ENCODE peak calls at places on chromosomes 4 and X, in six cellular contexts. W, S, A, H, F and U are unnamed samples.

GRCh38 chrX:120755066-120755846 is 120.4 kb downstream of the CT47B1 start:
- DNase-seq in W (no peak), S (no peak), A (no peak), H (no peak), F (peak), U (no peak)

GRCh38 chrX:45322820-45323219 is 122.1 kb upstream of the DIPK2B start:
- DNase-seq in W (no peak), S (peak), A (no peak), H (no peak), F (no peak), U (no peak)

GRCh38 chr4:19213388-19213787 is 1038.3 kb upstream of the SLIT2 start:
- DNase-seq in W (peak), S (peak), A (no peak), H (no peak), F (no peak), U (no peak)

GRCh38 chrX:134520860-134521390 is 61.0 kb downstream of the HPRT1 start:
- DNase-seq in W (peak), S (peak), A (no peak), H (no peak), F (peak), U (no peak)

GRCh38 chr4:14726441-14727405 is 275.6 kb upstream of the CPEB2 start:
- DNase-seq in W (no peak), S (peak), A (no peak), H (no peak), F (peak), U (no peak)

GRCh38 chr4:163111588-163111987 is 55.1 kb downstream of the NAF1 start:
- DNase-seq in W (no peak), S (peak), A (no peak), H (no peak), F (no peak), U (no peak)

GRCh38 chrX:26851981-26852380 is 611.2 kb downstream of the PPP4R3C start:
- DNase-seq in W (peak), S (peak), A (no peak), H (no peak), F (no peak), U (no peak)

GRCh38 chr4:181946902-181947301 is 296.3 kb upstream of the TENM3 start:
- DNase-seq in W (peak), S (no peak), A (no peak), H (no peak), F (no peak), U (no peak)

GRCh38 chrX:80648023-80648422 is 161.7 kb downstream of the BRWD3 start:
- DNase-seq in W (peak), S (peak), A (no peak), H (no peak), F (no peak), U (no peak)

GRCh38 chrX:35098419-35098818 is 155.8 kb downstream of the FAM47B start:
- DNase-seq in W (peak), S (peak), A (no peak), H (no peak), F (no peak), U (no peak)

GRCh38 chr4:2825184-2825506 is 18.5 kb upstream of the ADD1 start:
- DNase-seq in W (no peak), S (no peak), A (no peak), H (no peak), F (no peak), U (no peak)

GRCh38 chr4:6568689-6569332 is 6.2 kb upstream of the MAN2B2 start:
- DNase-seq in W (peak), S (peak), A (no peak), H (no peak), F (no peak), U (no peak)

GRCh38 chr4:168656055-168656660 is 159.3 kb downstream of the PALLD start:
- DNase-seq in W (peak), S (peak), A (no peak), H (no peak), F (no peak), U (no peak)

GRCh38 chr4:24535399-24535798 is 49.0 kb downstream of the DHX15 start:
- DNase-seq in W (no peak), S (no peak), A (no peak), H (no peak), F (no peak), U (no peak)

GRCh38 chr4:44210750-44211149 is 237.9 kb downstream of the KCTD8 start:
- DNase-seq in W (no peak), S (no peak), A (no peak), H (no peak), F (no peak), U (no peak)

GRCh38 chr4:126238010-126238409 is 923.3 kb downstream of the FAT4 start:
- DNase-seq in W (no peak), S (no peak), A (no peak), H (no peak), F (no peak), U (no peak)

GRCh38 chr4:4182835-4183568 is 43.7 kb downstream of the OTOP1 start:
- DNase-seq in W (no peak), S (peak), A (no peak), H (peak), F (no peak), U (no peak)

GRCh38 chr4:180560896-180561295 is 1682.3 kb upstream of the TENM3 start:
- DNase-seq in W (peak), S (peak), A (no peak), H (no peak), F (no peak), U (no peak)

GRCh38 chrX:47384502-47384901 is 14.1 kb downstream of the ZNF157 start:
- DNase-seq in W (peak), S (peak), A (peak), H (peak), F (peak), U (no peak)

GRCh38 chr4:116515959-116516358 is 569.4 kb downstream of the TRAM1L1 start:
- DNase-seq in W (no peak), S (no peak), A (no peak), H (no peak), F (no peak), U (no peak)

GRCh38 chr4:55903577-55903976 is 45.2 kb upstream of the CEP135 start:
- DNase-seq in W (no peak), S (no peak), A (no peak), H (no peak), F (peak), U (no peak)

GRCh38 chr4:8079031-8079885 is 79.4 kb downstream of the ABLIM2 start:
- DNase-seq in W (peak), S (no peak), A (no peak), H (no peak), F (no peak), U (no peak)

GRCh38 chrX:112851161-112851779 is 10.6 kb upstream of the AMOT start:
- DNase-seq in W (no peak), S (no peak), A (no peak), H (peak), F (peak), U (no peak)

GRCh38 chrX:138638996-138639395 is 72.5 kb downstream of the FGF13 start:
- DNase-seq in W (no peak), S (no peak), A (no peak), H (no peak), F (no peak), U (no peak)

GRCh38 chrX:37993857-37994619 is 12.3 kb upstream of the SYTL5 start:
- DNase-seq in W (peak), S (no peak), A (peak), H (peak), F (peak), U (peak)

GRCh38 chrX:153967536-153968214 is 3.9 kb downstream of the HCFC1 start:
- DNase-seq in W (no peak), S (no peak), A (peak), H (peak), F (no peak), U (no peak)

GRCh38 chrX:106415276-106415895 is 196.4 kb upstream of the RADX start:
- DNase-seq in W (peak), S (peak), A (peak), H (peak), F (no peak), U (no peak)

GRCh38 chrX:71128915-71129765 is 10.7 kb downstream of the MED12 start:
- DNase-seq in W (peak), S (peak), A (peak), H (peak), F (peak), U (peak)

GRCh38 chrX:153908219-153908875 is 3.9 kb downstream of the AVPR2 start:
- DNase-seq in W (no peak), S (no peak), A (no peak), H (no peak), F (no peak), U (no peak)

GRCh38 chr4:44583393-44583792 is 68.0 kb downstream of the YIPF7 start:
- DNase-seq in W (no peak), S (no peak), A (no peak), H (peak), F (peak), U (no peak)

GRCh38 chrX:69362889-69363288 is 141.2 kb upstream of the NALF2 start:
- DNase-seq in W (no peak), S (no peak), A (no peak), H (no peak), F (no peak), U (no peak)

GRCh38 chr4:169724251-169724650 is 33.5 kb downstream of the HPF1 start:
- DNase-seq in W (no peak), S (peak), A (no peak), H (no peak), F (no peak), U (no peak)

GRCh38 chr4:72568959-72569718 is at the start of gene ADAMTS3:
- DNase-seq in W (peak), S (peak), A (no peak), H (peak), F (peak), U (peak)

GRCh38 chr4:128107766-128108165 is 46.7 kb downstream of the LARP1B start:
- DNase-seq in W (no peak), S (peak), A (no peak), H (no peak), F (no peak), U (no peak)

GRCh38 chr4:165150545-165150944 is 37.9 kb upstream of the TMEM192 start:
- DNase-seq in W (no peak), S (no peak), A (no peak), H (no peak), F (no peak), U (no peak)

GRCh38 chr4:82561745-82562552 is at the start of gene TMEM150C:
- DNase-seq in W (peak), S (peak), A (no peak), H (peak), F (peak), U (no peak)

GRCh38 chrX:144918936-144919335 is 328.4 kb upstream of the SPANXN1 start:
- DNase-seq in W (no peak), S (peak), A (no peak), H (no peak), F (no peak), U (no peak)

GRCh38 chr4:18686338-18687039 is 664.9 kb upstream of the LCORL start:
- DNase-seq in W (no peak), S (peak), A (no peak), H (no peak), F (no peak), U (no peak)